ENCODE peak calls at places on chromosomes 1 and 21, in four cellular contexts. T is GM12878, G is H1, H is HepG2. K is an unnamed sample. For H3K4me1, the result is how much of the 10 kb centered on the place peaks cover.

GRCh38 chr1:98181041-98181764 is 260.4 kb upstream of the DPYD start:
- DNase-seq in T (no peak), G (no peak), H (no peak), K (no peak)

GRCh38 chr1:241387216-241387615 is 30.2 kb upstream of the RGS7 start:
- DNase-seq in T (no peak), G (no peak), H (no peak), K (no peak)

GRCh38 chr1:213123532-213123931 is 72.5 kb downstream of the RPS6KC1 start:
- DNase-seq in T (no peak), G (no peak), H (peak), K (no peak)

GRCh38 chr1:221793439-221794078 is 51.7 kb upstream of the DUSP10 start:
- DNase-seq in T (peak), G (no peak), H (no peak), K (no peak)

GRCh38 chr1:44693159-44693558 is 18.6 kb downstream of the ARMH1 start:
- DNase-seq in T (no peak), G (no peak), H (no peak), K (no peak)

GRCh38 chr1:44101356-44101755 is 17.3 kb upstream of the KLF17 start:
- DNase-seq in T (no peak), G (no peak), H (no peak), K (no peak)

GRCh38 chr1:214074477-214074876 is 86.7 kb downstream of the PROX1 start:
- DNase-seq in T (no peak), G (no peak), H (no peak), K (no peak)

GRCh38 chr21:42234464-42235241 is 15.7 kb downstream of the ABCG1 start:
- DNase-seq in T (no peak), G (peak), H (peak), K (peak)

GRCh38 chr21:17560377-17560776 is 47.5 kb downstream of the CXADR start:
- DNase-seq in T (no peak), G (no peak), H (no peak), K (no peak)

DNA sequence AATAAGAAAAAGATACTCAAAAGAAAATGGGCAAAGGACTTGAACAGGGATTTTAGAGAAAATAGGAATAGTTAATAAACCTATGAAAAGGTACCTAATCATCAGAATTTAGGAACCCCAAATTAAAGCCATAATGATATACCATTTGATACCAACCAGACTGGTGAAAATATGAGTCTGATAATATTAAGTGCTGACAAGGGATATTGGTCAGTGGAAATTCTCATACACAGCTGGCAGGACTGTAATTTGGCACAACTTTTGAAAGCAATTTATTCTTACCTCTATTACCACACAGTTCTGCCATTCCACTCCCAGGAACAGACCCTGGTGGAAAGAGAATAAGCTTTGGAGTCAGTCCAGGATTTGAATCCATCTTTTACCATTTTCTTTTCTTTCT is 111.3 kb downstream of the KIF26B start:
- DNase-seq in T (no peak), G (no peak), H (no peak), K (no peak)
- H3K4me1 ChIP-seq in T (under half), G (under half), H (under half), K (under half)

GRCh38 chr1:63721531-63722189 is 52.2 kb upstream of the ROR1 start:
- DNase-seq in T (no peak), G (no peak), H (no peak), K (no peak)
- TF ChIP-seq SUZ12 in T (no peak), G (no peak), H (no peak), K (no peak)

GRCh38 chr1:164768045-164768402 is 209.0 kb downstream of the PBX1 start:
- DNase-seq in T (no peak), G (no peak), H (no peak), K (no peak)
- H3K4me1 ChIP-seq in T (under half), G (under half), H (under half), K (under half)

GRCh38 chr1:106524631-106525030 is 531.8 kb upstream of the PRMT6 start:
- DNase-seq in T (no peak), G (no peak), H (no peak), K (no peak)

GRCh38 chr1:106523448-106523847 is 533.0 kb upstream of the PRMT6 start:
- DNase-seq in T (no peak), G (no peak), H (no peak), K (no peak)

GRCh38 chr1:106526650-106527049 is 529.8 kb upstream of the PRMT6 start:
- DNase-seq in T (no peak), G (no peak), H (no peak), K (no peak)
- TF ChIP-seq SUZ12 in T (no peak), G (no peak), H (no peak), K (no peak)

GRCh38 chr1:53376742-53377437 is 49.0 kb upstream of the LRP8 start:
- DNase-seq in T (no peak), G (peak), H (no peak), K (no peak)
- H3K4me1 ChIP-seq in T (under half), G (under half), H (under half), K (under half)

K was measured in NT2/D1.